ENCODE peak calls at places on chromosomes 11 and 22, in seven cellular contexts. D is NCI-H460, E is breast epithelium, G is cerebellar cortex, K is spleen, Z is mammary epithelial cell, L is PC-3. B is an unnamed sample.
A peak's percentile ranks its signal among the peaks of the same experiment; 100 is the strongest.

GRCh38 chr11:35682230-35683195 is 19.9 kb downstream of the TRIM44 start:
- DNase-seq in Z (no peak), G (peak; percentile 78), K (no peak), L (no peak), E (no peak), D (no peak), B (no peak)

GRCh38 chr11:16611395-16612233 is 126.8 kb upstream of the C11orf58 start:
- DNase-seq in K (no peak), D (no peak), E (no peak), Z (no peak), L (no peak), G (no peak), B (no peak)

GRCh38 chr11:121473064-121473777 is 20.5 kb upstream of the SORL1-AS1 start:
- DNase-seq in G (no peak), K (no peak), E (no peak), D (no peak), Z (peak; percentile 45), L (no peak), B (no peak)

GRCh38 chr11:124983674-124984511 is 29.9 kb downstream of the CCDC15 start:
- DNase-seq in G (no peak), Z (no peak), E (no peak), D (no peak), L (no peak), K (no peak), B (no peak)

GRCh38 chr11:69320756-69321741 is 27.1 kb downstream of the MYEOV start:
- DNase-seq in L (peak; percentile 80), D (no peak), Z (no peak), G (no peak), K (peak; percentile 21), E (no peak), B (no peak)

GRCh38 chr22:40404251-40405177 is 34.1 kb downstream of the SGSM3 start:
- DNase-seq in D (no peak), G (peak; percentile 24), K (no peak), Z (no peak), E (no peak), L (no peak), B (no peak)

GRCh38 chr11:57380975-57381374 is at the start of gene PRG3:
- DNase-seq in L (no peak), D (no peak), K (no peak), E (no peak), G (no peak), Z (no peak), B (no peak)

GRCh38 chr11:9562716-9563115 is 10.8 kb upstream of the WEE1 start:
- DNase-seq in D (no peak), K (no peak), E (no peak), Z (peak; percentile 68), L (peak; percentile 46), G (no peak), B (no peak)

GRCh38 chr11:12285106-12285505 is 92.3 kb upstream of the PARVA start:
- DNase-seq in G (no peak), Z (peak; percentile 65), E (no peak), L (peak; percentile 88), D (no peak), K (no peak), B (no peak)

GRCh38 chr22:30767656-30768055 is 73.0 kb downstream of the OSBP2 start:
- DNase-seq in G (no peak), K (no peak), Z (no peak), L (no peak), D (no peak), E (no peak), B (no peak)

GRCh38 chr11:122578168-122578825 is 77.2 kb upstream of the UBASH3B start:
- DNase-seq in D (no peak), L (peak; percentile 25), E (no peak), G (no peak), Z (no peak), K (no peak), B (no peak)